ENCODE peak calls at places on chromosomes 2 and 18, in nine cellular contexts. One of them, this sample, is unnamed.

GRCh38 chr2:32963941-32964340 is 17.2 kb downstream of the LTBP1 start:
- DNase-seq in mesothelial cell of epicardium: no peak
- DNase-seq in mesenteric fat pad: no peak
- DNase-seq in activated CD4-positive, alpha-beta T cell treated with anti-CD3 and anti-CD28 coated beads, Interleukin-2, amount 10 ng/mL, durations not matched to agents 7 days and 5 days: no peak
- DNase-seq in heart right ventricle: no peak
- DNase-seq in stimulated activated CD4-positive, alpha-beta T cell treated with anti-CD3 and anti-CD28 coated beads, Interleukin-12 subunit alpha, Interleukin-12 subunit beta, amount 100 ng/mL, for 4 hours: no peak
- DNase-seq in activated T-helper 1 cell treated with anti-CD3 and anti-CD28 coated beads, Interleukin-2, amount 50 U/mL, for 16 hours: no peak
- DNase-seq in HEK293T: no peak
- DNase-seq in cardiac muscle cell: peak; percentile 58
- DNase-seq in this sample: no peak

GRCh38 chr18:78238404-78239089 is 741.1 kb upstream of the SALL3 start:
- DNase-seq in mesothelial cell of epicardium: no peak
- DNase-seq in cardiac muscle cell: no peak
- DNase-seq in stimulated activated CD4-positive, alpha-beta T cell treated with anti-CD3 and anti-CD28 coated beads, Interleukin-12 subunit alpha, Interleukin-12 subunit beta, amount 100 ng/mL, for 4 hours: no peak
- DNase-seq in activated T-helper 1 cell treated with anti-CD3 and anti-CD28 coated beads, Interleukin-2, amount 50 U/mL, for 16 hours: no peak
- DNase-seq in mesenteric fat pad: no peak
- DNase-seq in HEK293T: no peak
- DNase-seq in activated CD4-positive, alpha-beta T cell treated with anti-CD3 and anti-CD28 coated beads, Interleukin-2, amount 10 ng/mL, durations not matched to agents 7 days and 5 days: no peak
- DNase-seq in heart right ventricle: no peak
- DNase-seq in this sample: no peak

GRCh38 chr2:81481242-81481993 is 1176.9 kb upstream of the LRRTM1 start:
- DNase-seq in cardiac muscle cell: peak; percentile 1
- DNase-seq in mesothelial cell of epicardium: no peak
- DNase-seq in stimulated activated CD4-positive, alpha-beta T cell treated with anti-CD3 and anti-CD28 coated beads, Interleukin-12 subunit alpha, Interleukin-12 subunit beta, amount 100 ng/mL, for 4 hours: no peak
- DNase-seq in activated T-helper 1 cell treated with anti-CD3 and anti-CD28 coated beads, Interleukin-2, amount 50 U/mL, for 16 hours: no peak
- DNase-seq in activated CD4-positive, alpha-beta T cell treated with anti-CD3 and anti-CD28 coated beads, Interleukin-2, amount 10 ng/mL, durations not matched to agents 7 days and 5 days: no peak
- DNase-seq in HEK293T: peak; percentile 10
- DNase-seq in mesenteric fat pad: no peak
- DNase-seq in heart right ventricle: no peak
- DNase-seq in this sample: no peak

GRCh38 chr2:85439111-85439477 is 20.6 kb downstream of the SH2D6 start:
- DNase-seq in heart right ventricle: no peak
- DNase-seq in activated T-helper 1 cell treated with anti-CD3 and anti-CD28 coated beads, Interleukin-2, amount 50 U/mL, for 16 hours: no peak
- DNase-seq in cardiac muscle cell: no peak
- DNase-seq in mesenteric fat pad: no peak
- DNase-seq in stimulated activated CD4-positive, alpha-beta T cell treated with anti-CD3 and anti-CD28 coated beads, Interleukin-12 subunit alpha, Interleukin-12 subunit beta, amount 100 ng/mL, for 4 hours: no peak
- DNase-seq in activated CD4-positive, alpha-beta T cell treated with anti-CD3 and anti-CD28 coated beads, Interleukin-2, amount 10 ng/mL, durations not matched to agents 7 days and 5 days: no peak
- DNase-seq in mesothelial cell of epicardium: no peak
- DNase-seq in HEK293T: no peak
- DNase-seq in this sample: no peak

GRCh38 chr2:216108967-216109921 is at the start of gene XRCC5:
- DNase-seq in cardiac muscle cell: peak; percentile 98
- DNase-seq in mesenteric fat pad: peak; percentile 99
- DNase-seq in HEK293T: peak; percentile 95
- DNase-seq in activated CD4-positive, alpha-beta T cell treated with anti-CD3 and anti-CD28 coated beads, Interleukin-2, amount 10 ng/mL, durations not matched to agents 7 days and 5 days: peak; percentile 97
- DNase-seq in heart right ventricle: peak; percentile 96
- DNase-seq in mesothelial cell of epicardium: peak; percentile 91
- DNase-seq in activated T-helper 1 cell treated with anti-CD3 and anti-CD28 coated beads, Interleukin-2, amount 50 U/mL, for 16 hours: peak; percentile 97
- DNase-seq in stimulated activated CD4-positive, alpha-beta T cell treated with anti-CD3 and anti-CD28 coated beads, Interleukin-12 subunit alpha, Interleukin-12 subunit beta, amount 100 ng/mL, for 4 hours: peak; percentile 97
- DNase-seq in this sample: peak; percentile 96

GRCh38 chr2:237421542-237422047 is 7.6 kb upstream of the COL6A3 start:
- DNase-seq in mesenteric fat pad: peak; percentile 89
- DNase-seq in heart right ventricle: peak; percentile 77
- DNase-seq in cardiac muscle cell: peak; percentile 86
- DNase-seq in mesothelial cell of epicardium: peak; percentile 55
- DNase-seq in activated CD4-positive, alpha-beta T cell treated with anti-CD3 and anti-CD28 coated beads, Interleukin-2, amount 10 ng/mL, durations not matched to agents 7 days and 5 days: peak; percentile 77
- DNase-seq in HEK293T: peak; percentile 77
- DNase-seq in stimulated activated CD4-positive, alpha-beta T cell treated with anti-CD3 and anti-CD28 coated beads, Interleukin-12 subunit alpha, Interleukin-12 subunit beta, amount 100 ng/mL, for 4 hours: peak; percentile 82
- DNase-seq in activated T-helper 1 cell treated with anti-CD3 and anti-CD28 coated beads, Interleukin-2, amount 50 U/mL, for 16 hours: peak; percentile 73
- DNase-seq in this sample: peak; percentile 67

GRCh38 chr2:27954261-27954673 is 63.7 kb downstream of the BABAM2 start:
- DNase-seq in stimulated activated CD4-positive, alpha-beta T cell treated with anti-CD3 and anti-CD28 coated beads, Interleukin-12 subunit alpha, Interleukin-12 subunit beta, amount 100 ng/mL, for 4 hours: no peak
- DNase-seq in mesenteric fat pad: no peak
- DNase-seq in mesothelial cell of epicardium: no peak
- DNase-seq in heart right ventricle: no peak
- DNase-seq in activated T-helper 1 cell treated with anti-CD3 and anti-CD28 coated beads, Interleukin-2, amount 50 U/mL, for 16 hours: no peak
- DNase-seq in HEK293T: no peak
- DNase-seq in cardiac muscle cell: peak; percentile 55
- DNase-seq in activated CD4-positive, alpha-beta T cell treated with anti-CD3 and anti-CD28 coated beads, Interleukin-2, amount 10 ng/mL, durations not matched to agents 7 days and 5 days: no peak
- DNase-seq in this sample: no peak

GRCh38 chr2:134716716-134717585 is 1.8 kb downstream of the TMEM163 start:
- DNase-seq in cardiac muscle cell: no peak
- DNase-seq in stimulated activated CD4-positive, alpha-beta T cell treated with anti-CD3 and anti-CD28 coated beads, Interleukin-12 subunit alpha, Interleukin-12 subunit beta, amount 100 ng/mL, for 4 hours: no peak
- DNase-seq in mesenteric fat pad: no peak
- DNase-seq in HEK293T: no peak
- DNase-seq in heart right ventricle: no peak
- DNase-seq in activated CD4-positive, alpha-beta T cell treated with anti-CD3 and anti-CD28 coated beads, Interleukin-2, amount 10 ng/mL, durations not matched to agents 7 days and 5 days: no peak
- DNase-seq in activated T-helper 1 cell treated with anti-CD3 and anti-CD28 coated beads, Interleukin-2, amount 50 U/mL, for 16 hours: no peak
- DNase-seq in mesothelial cell of epicardium: no peak
- DNase-seq in this sample: no peak

GRCh38 chr2:101881131-101881530 is 110.6 kb upstream of the IL1R2 start:
- DNase-seq in mesothelial cell of epicardium: no peak
- DNase-seq in activated T-helper 1 cell treated with anti-CD3 and anti-CD28 coated beads, Interleukin-2, amount 50 U/mL, for 16 hours: no peak
- DNase-seq in HEK293T: no peak
- DNase-seq in heart right ventricle: no peak
- DNase-seq in activated CD4-positive, alpha-beta T cell treated with anti-CD3 and anti-CD28 coated beads, Interleukin-2, amount 10 ng/mL, durations not matched to agents 7 days and 5 days: no peak
- DNase-seq in cardiac muscle cell: no peak
- DNase-seq in stimulated activated CD4-positive, alpha-beta T cell treated with anti-CD3 and anti-CD28 coated beads, Interleukin-12 subunit alpha, Interleukin-12 subunit beta, amount 100 ng/mL, for 4 hours: no peak
- DNase-seq in mesenteric fat pad: no peak
- DNase-seq in this sample: no peak

GRCh38 chr2:27322301-27322765 is 564 bp downstream of the MPV17 start:
- DNase-seq in activated T-helper 1 cell treated with anti-CD3 and anti-CD28 coated beads, Interleukin-2, amount 50 U/mL, for 16 hours: no peak
- DNase-seq in stimulated activated CD4-positive, alpha-beta T cell treated with anti-CD3 and anti-CD28 coated beads, Interleukin-12 subunit alpha, Interleukin-12 subunit beta, amount 100 ng/mL, for 4 hours: no peak
- DNase-seq in mesenteric fat pad: no peak
- DNase-seq in activated CD4-positive, alpha-beta T cell treated with anti-CD3 and anti-CD28 coated beads, Interleukin-2, amount 10 ng/mL, durations not matched to agents 7 days and 5 days: peak; percentile 29
- DNase-seq in cardiac muscle cell: no peak
- DNase-seq in HEK293T: peak; percentile 21
- DNase-seq in heart right ventricle: no peak
- DNase-seq in mesothelial cell of epicardium: no peak
- DNase-seq in this sample: no peak

GRCh38 chr2:138087761-138088602 is 123.7 kb downstream of the HNMT start:
- DNase-seq in stimulated activated CD4-positive, alpha-beta T cell treated with anti-CD3 and anti-CD28 coated beads, Interleukin-12 subunit alpha, Interleukin-12 subunit beta, amount 100 ng/mL, for 4 hours: no peak
- DNase-seq in mesenteric fat pad: no peak
- DNase-seq in activated T-helper 1 cell treated with anti-CD3 and anti-CD28 coated beads, Interleukin-2, amount 50 U/mL, for 16 hours: no peak
- DNase-seq in cardiac muscle cell: no peak
- DNase-seq in heart right ventricle: no peak
- DNase-seq in HEK293T: peak; percentile 10
- DNase-seq in activated CD4-positive, alpha-beta T cell treated with anti-CD3 and anti-CD28 coated beads, Interleukin-2, amount 10 ng/mL, durations not matched to agents 7 days and 5 days: no peak
- DNase-seq in mesothelial cell of epicardium: no peak
- DNase-seq in this sample: no peak

GRCh38 chr18:55778731-55779460 is 190.9 kb upstream of the TCF4 start:
- DNase-seq in mesenteric fat pad: no peak
- DNase-seq in heart right ventricle: peak; percentile 38
- DNase-seq in mesothelial cell of epicardium: no peak
- DNase-seq in cardiac muscle cell: peak; percentile 46
- DNase-seq in activated CD4-positive, alpha-beta T cell treated with anti-CD3 and anti-CD28 coated beads, Interleukin-2, amount 10 ng/mL, durations not matched to agents 7 days and 5 days: no peak
- DNase-seq in activated T-helper 1 cell treated with anti-CD3 and anti-CD28 coated beads, Interleukin-2, amount 50 U/mL, for 16 hours: no peak
- DNase-seq in stimulated activated CD4-positive, alpha-beta T cell treated with anti-CD3 and anti-CD28 coated beads, Interleukin-12 subunit alpha, Interleukin-12 subunit beta, amount 100 ng/mL, for 4 hours: no peak
- DNase-seq in HEK293T: no peak
- DNase-seq in this sample: no peak

GRCh38 chr2:73307720-73308119 is 14.4 kb upstream of the EGR4 start:
- DNase-seq in mesenteric fat pad: no peak
- DNase-seq in HEK293T: no peak
- DNase-seq in stimulated activated CD4-positive, alpha-beta T cell treated with anti-CD3 and anti-CD28 coated beads, Interleukin-12 subunit alpha, Interleukin-12 subunit beta, amount 100 ng/mL, for 4 hours: no peak
- DNase-seq in activated T-helper 1 cell treated with anti-CD3 and anti-CD28 coated beads, Interleukin-2, amount 50 U/mL, for 16 hours: no peak
- DNase-seq in cardiac muscle cell: no peak
- DNase-seq in heart right ventricle: no peak
- DNase-seq in activated CD4-positive, alpha-beta T cell treated with anti-CD3 and anti-CD28 coated beads, Interleukin-2, amount 10 ng/mL, durations not matched to agents 7 days and 5 days: no peak
- DNase-seq in mesothelial cell of epicardium: no peak
- DNase-seq in this sample: no peak

GRCh38 chr18:10072659-10073309 is 159.0 kb downstream of the VAPA start:
- DNase-seq in mesothelial cell of epicardium: no peak
- DNase-seq in cardiac muscle cell: peak; percentile 60
- DNase-seq in stimulated activated CD4-positive, alpha-beta T cell treated with anti-CD3 and anti-CD28 coated beads, Interleukin-12 subunit alpha, Interleukin-12 subunit beta, amount 100 ng/mL, for 4 hours: no peak
- DNase-seq in heart right ventricle: no peak
- DNase-seq in HEK293T: no peak
- DNase-seq in mesenteric fat pad: no peak
- DNase-seq in activated CD4-positive, alpha-beta T cell treated with anti-CD3 and anti-CD28 coated beads, Interleukin-2, amount 10 ng/mL, durations not matched to agents 7 days and 5 days: no peak
- DNase-seq in activated T-helper 1 cell treated with anti-CD3 and anti-CD28 coated beads, Interleukin-2, amount 50 U/mL, for 16 hours: no peak
- DNase-seq in this sample: no peak

GRCh38 chr2:65033178-65033577 is 23.0 kb upstream of the CEP68 start:
- DNase-seq in HEK293T: no peak
- DNase-seq in activated CD4-positive, alpha-beta T cell treated with anti-CD3 and anti-CD28 coated beads, Interleukin-2, amount 10 ng/mL, durations not matched to agents 7 days and 5 days: no peak
- DNase-seq in mesenteric fat pad: no peak
- DNase-seq in mesothelial cell of epicardium: no peak
- DNase-seq in activated T-helper 1 cell treated with anti-CD3 and anti-CD28 coated beads, Interleukin-2, amount 50 U/mL, for 16 hours: no peak
- DNase-seq in cardiac muscle cell: peak; percentile 41
- DNase-seq in heart right ventricle: no peak
- DNase-seq in stimulated activated CD4-positive, alpha-beta T cell treated with anti-CD3 and anti-CD28 coated beads, Interleukin-12 subunit alpha, Interleukin-12 subunit beta, amount 100 ng/mL, for 4 hours: no peak
- DNase-seq in this sample: no peak

GRCh38 chr2:9138507-9139085 is 68.0 kb upstream of the ASAP2 start:
- DNase-seq in activated CD4-positive, alpha-beta T cell treated with anti-CD3 and anti-CD28 coated beads, Interleukin-2, amount 10 ng/mL, durations not matched to agents 7 days and 5 days: no peak
- DNase-seq in heart right ventricle: no peak
- DNase-seq in stimulated activated CD4-positive, alpha-beta T cell treated with anti-CD3 and anti-CD28 coated beads, Interleukin-12 subunit alpha, Interleukin-12 subunit beta, amount 100 ng/mL, for 4 hours: no peak
- DNase-seq in HEK293T: no peak
- DNase-seq in mesenteric fat pad: no peak
- DNase-seq in mesothelial cell of epicardium: no peak
- DNase-seq in cardiac muscle cell: no peak
- DNase-seq in activated T-helper 1 cell treated with anti-CD3 and anti-CD28 coated beads, Interleukin-2, amount 50 U/mL, for 16 hours: no peak
- DNase-seq in this sample: no peak

GRCh38 chr2:112257575-112257974 is 2.7 kb upstream of the ZC3H8 start:
- DNase-seq in mesothelial cell of epicardium: no peak
- DNase-seq in activated CD4-positive, alpha-beta T cell treated with anti-CD3 and anti-CD28 coated beads, Interleukin-2, amount 10 ng/mL, durations not matched to agents 7 days and 5 days: no peak
- DNase-seq in stimulated activated CD4-positive, alpha-beta T cell treated with anti-CD3 and anti-CD28 coated beads, Interleukin-12 subunit alpha, Interleukin-12 subunit beta, amount 100 ng/mL, for 4 hours: no peak
- DNase-seq in heart right ventricle: no peak
- DNase-seq in activated T-helper 1 cell treated with anti-CD3 and anti-CD28 coated beads, Interleukin-2, amount 50 U/mL, for 16 hours: no peak
- DNase-seq in mesenteric fat pad: no peak
- DNase-seq in cardiac muscle cell: no peak
- DNase-seq in HEK293T: no peak
- DNase-seq in this sample: no peak

GRCh38 chr2:11239147-11239546 is 83.9 kb downstream of the SLC66A3 start:
- DNase-seq in stimulated activated CD4-positive, alpha-beta T cell treated with anti-CD3 and anti-CD28 coated beads, Interleukin-12 subunit alpha, Interleukin-12 subunit beta, amount 100 ng/mL, for 4 hours: no peak
- DNase-seq in heart right ventricle: no peak
- DNase-seq in HEK293T: no peak
- DNase-seq in activated CD4-positive, alpha-beta T cell treated with anti-CD3 and anti-CD28 coated beads, Interleukin-2, amount 10 ng/mL, durations not matched to agents 7 days and 5 days: no peak
- DNase-seq in cardiac muscle cell: no peak
- DNase-seq in mesenteric fat pad: no peak
- DNase-seq in mesothelial cell of epicardium: no peak
- DNase-seq in activated T-helper 1 cell treated with anti-CD3 and anti-CD28 coated beads, Interleukin-2, amount 50 U/mL, for 16 hours: no peak
- DNase-seq in this sample: no peak

GRCh38 chr2:74440378-74441110 is 1.2 kb downstream of the RTKN start:
- DNase-seq in mesenteric fat pad: peak; percentile 93
- DNase-seq in cardiac muscle cell: peak; percentile 90
- DNase-seq in HEK293T: peak; percentile 94
- DNase-seq in heart right ventricle: peak; percentile 90
- DNase-seq in stimulated activated CD4-positive, alpha-beta T cell treated with anti-CD3 and anti-CD28 coated beads, Interleukin-12 subunit alpha, Interleukin-12 subunit beta, amount 100 ng/mL, for 4 hours: peak; percentile 42
- DNase-seq in activated T-helper 1 cell treated with anti-CD3 and anti-CD28 coated beads, Interleukin-2, amount 50 U/mL, for 16 hours: no peak
- DNase-seq in mesothelial cell of epicardium: peak; percentile 83
- DNase-seq in activated CD4-positive, alpha-beta T cell treated with anti-CD3 and anti-CD28 coated beads, Interleukin-2, amount 10 ng/mL, durations not matched to agents 7 days and 5 days: no peak
- DNase-seq in this sample: no peak

GRCh38 chr2:173109253-173110188 is 33.9 kb downstream of the MAP3K20 start:
- DNase-seq in mesothelial cell of epicardium: no peak
- DNase-seq in activated T-helper 1 cell treated with anti-CD3 and anti-CD28 coated beads, Interleukin-2, amount 50 U/mL, for 16 hours: no peak
- DNase-seq in activated CD4-positive, alpha-beta T cell treated with anti-CD3 and anti-CD28 coated beads, Interleukin-2, amount 10 ng/mL, durations not matched to agents 7 days and 5 days: no peak
- DNase-seq in mesenteric fat pad: no peak
- DNase-seq in cardiac muscle cell: peak; percentile 64
- DNase-seq in stimulated activated CD4-positive, alpha-beta T cell treated with anti-CD3 and anti-CD28 coated beads, Interleukin-12 subunit alpha, Interleukin-12 subunit beta, amount 100 ng/mL, for 4 hours: no peak
- DNase-seq in HEK293T: no peak
- DNase-seq in heart right ventricle: no peak
- DNase-seq in this sample: no peak

GRCh38 chr2:104857262-104858221 is 3.6 kb downstream of the POU3F3 start:
- DNase-seq in activated CD4-positive, alpha-beta T cell treated with anti-CD3 and anti-CD28 coated beads, Interleukin-2, amount 10 ng/mL, durations not matched to agents 7 days and 5 days: no peak
- DNase-seq in mesenteric fat pad: no peak
- DNase-seq in cardiac muscle cell: no peak
- DNase-seq in activated T-helper 1 cell treated with anti-CD3 and anti-CD28 coated beads, Interleukin-2, amount 50 U/mL, for 16 hours: no peak
- DNase-seq in mesothelial cell of epicardium: no peak
- DNase-seq in HEK293T: no peak
- DNase-seq in stimulated activated CD4-positive, alpha-beta T cell treated with anti-CD3 and anti-CD28 coated beads, Interleukin-12 subunit alpha, Interleukin-12 subunit beta, amount 100 ng/mL, for 4 hours: no peak
- DNase-seq in heart right ventricle: no peak
- DNase-seq in this sample: no peak

This sample was measured in activated T-helper 9 cell treated with anti-CD3 and anti-CD28 coated beads, Interleukin-2, amount 50 U/mL, for 16 hours.